ENCODE peak calls at places on chromosomes 16 and 17, in seven cellular contexts. I, F, A, X, O, T and J are unnamed samples.
A peak's percentile ranks its signal among the peaks of the same experiment; 100 is the strongest.

GRCh38 chr16:50407351-50407750 is 38.6 kb upstream of the BRD7 start:
- DNase-seq in A (no peak), T (no peak), F (no peak), X (no peak), I (no peak), O (no peak), J (no peak)

GRCh38 chr16:88353691-88354090 is 29.1 kb upstream of the ZNF469 start:
- DNase-seq in I (no peak), F (no peak), X (no peak), A (no peak), O (no peak), T (no peak), J (no peak)

GRCh38 chr17:1089915-1090314 is 89.9 kb downstream of the ABR start:
- DNase-seq in X (peak; percentile 85), I (no peak), T (no peak), O (no peak), A (no peak), F (no peak), J (peak; percentile 64)

GRCh38 chr17:58415371-58416055 is 1.8 kb downstream of the RNF43 start:
- DNase-seq in T (peak; percentile 38), A (no peak), I (peak; percentile 59), O (peak; percentile 29), F (peak; percentile 34), X (no peak), J (peak; percentile 71)

GRCh38 chr16:10412935-10413601 is 27.2 kb downstream of the ATF7IP2 start:
- DNase-seq in O (no peak), F (no peak), X (no peak), I (no peak), A (no peak), T (no peak), J (no peak)

GRCh38 chr16:52538511-52538910 is 8.4 kb downstream of the TOX3 start:
- DNase-seq in X (no peak), A (no peak), O (no peak), T (no peak), F (no peak), I (no peak), J (no peak)

GRCh38 chr17:2144701-2145100 is 89.8 kb downstream of the HIC1 start:
- DNase-seq in F (no peak), T (no peak), X (no peak), A (no peak), O (no peak), I (no peak), J (no peak)

GRCh38 chr16:78048319-78048718 is 26.0 kb downstream of the CLEC3A start:
- DNase-seq in O (no peak), T (no peak), X (no peak), I (no peak), A (no peak), F (no peak), J (no peak)

GRCh38 chr17:73325527-73325842 is 13.7 kb upstream of the CDC42EP4 start:
- DNase-seq in O (no peak), T (no peak), I (no peak), F (no peak), A (no peak), X (no peak), J (no peak)

GRCh38 chr16:11603331-11603750 is 16.6 kb upstream of the LITAF start:
- DNase-seq in X (no peak), A (no peak), T (no peak), I (no peak), F (no peak), O (no peak), J (no peak)

GRCh38 chr16:1771864-1772361 is 570 bp upstream of the NME3 start:
- DNase-seq in I (no peak), X (no peak), F (no peak), O (peak; percentile 22), A (peak; percentile 55), T (no peak), J (no peak)

GRCh38 chr16:15644306-15644961 is 1.5 kb upstream of the MARF1 start:
- DNase-seq in T (no peak), I (peak; percentile 24), O (no peak), F (peak; percentile 98), X (no peak), A (peak; percentile 18), J (no peak)

GRCh38 chr17:73625975-73626706 is 18.1 kb downstream of the SDK2 start:
- DNase-seq in T (no peak), X (no peak), I (no peak), O (peak; percentile 76), F (peak; percentile 94), A (no peak), J (no peak)

GRCh38 chr16:70737377-70738082 is 51.7 kb upstream of the MTSS2 start:
- DNase-seq in T (no peak), O (peak; percentile 47), I (peak; percentile 52), F (no peak), A (peak; percentile 65), X (peak; percentile 85), J (no peak)

DNA sequence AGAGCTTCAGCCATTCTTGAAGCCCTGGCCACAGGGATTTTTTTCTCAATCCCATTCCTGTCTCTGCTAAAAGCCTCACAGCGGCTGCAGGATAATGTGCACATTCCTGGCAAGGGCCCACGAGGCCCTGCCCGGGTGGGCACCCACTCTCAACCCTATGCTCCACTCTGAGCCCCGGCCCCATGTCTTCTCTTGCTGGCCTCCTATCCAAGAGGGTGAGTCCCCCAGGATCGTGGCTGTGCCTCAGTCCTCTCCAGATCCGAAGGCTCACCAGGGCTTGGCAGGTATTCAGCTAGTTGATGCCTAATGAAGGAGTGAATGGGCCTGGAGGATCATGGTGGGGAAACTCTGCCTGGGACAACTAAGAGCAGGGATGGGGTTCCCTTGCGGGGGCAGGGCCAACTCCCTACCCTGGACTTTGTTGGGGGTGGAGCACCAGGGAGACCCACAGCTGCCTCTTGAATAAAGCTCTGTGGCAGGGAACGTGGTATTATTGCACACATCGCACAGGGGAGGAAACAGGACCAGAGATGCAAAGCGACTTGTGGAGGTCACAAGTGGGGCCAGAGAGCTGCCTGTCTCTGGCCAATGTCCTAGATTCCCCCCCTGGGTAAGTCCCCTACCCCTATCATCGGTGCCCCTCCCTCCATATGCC is 5.4 kb downstream of the ARHGAP27 start:
- DNase-seq in F (no peak), T (no peak), X (no peak), I (no peak), O (no peak), A (no peak), J (no peak)
- H3K4me1 ChIP-seq in F (peaks cover 7% of the 10 kb centered on the region), T (peaks cover 32% of the 10 kb centered on the region), X (peaks cover 23% of the 10 kb centered on the region), I (peaks cover 35% of the 10 kb centered on the region), O (peaks cover 5% of the 10 kb centered on the region), A (peaks cover 36% of the 10 kb centered on the region), J (peaks cover 18% of the 10 kb centered on the region)

DNA sequence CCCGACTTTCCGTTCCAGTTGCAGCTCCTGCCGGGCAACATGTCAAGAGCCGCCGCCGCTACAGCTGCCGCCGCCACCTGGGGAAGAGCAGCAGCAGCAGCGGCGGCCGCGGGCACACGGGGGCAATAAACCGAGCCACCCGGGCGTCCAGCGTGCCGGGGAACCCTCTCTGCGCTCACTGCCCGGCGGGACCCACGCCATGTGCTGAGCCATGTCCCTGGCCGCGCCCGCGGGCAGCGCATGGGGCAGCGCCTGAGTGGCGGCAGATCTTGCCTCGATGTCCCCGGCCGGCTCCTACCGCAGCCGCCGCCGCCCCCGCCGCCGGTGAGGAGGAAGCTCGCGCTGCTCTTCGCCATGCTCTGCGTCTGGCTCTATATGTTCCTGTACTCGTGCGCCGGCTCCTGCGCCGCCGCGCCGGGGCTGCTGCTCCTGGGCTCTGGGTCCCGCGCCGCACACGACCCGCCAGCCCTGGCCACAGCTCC is 439 bp downstream of the HS3ST3B1 start:
- DNase-seq in I (no peak), F (no peak), O (peak; percentile 60), X (no peak), A (peak; percentile 47), T (peak; percentile 25), J (no peak)
- TF ChIP-seq CTCF in I (peak; percentile 6), F (peak; percentile 32), O (no peak), X (no peak), A (peak; percentile 46), T (peak; percentile 15), J (no peak)

GRCh38 chr16:4293181-4293716 is 20.4 kb upstream of the TFAP4 start:
- DNase-seq in O (no peak), T (no peak), F (no peak), I (no peak), A (no peak), X (no peak), J (no peak)

GRCh38 chr16:4291699-4292098 is 18.9 kb upstream of the TFAP4 start:
- DNase-seq in T (no peak), O (no peak), A (no peak), F (no peak), X (no peak), I (no peak), J (no peak)

GRCh38 chr16:4293822-4294457 is 21.1 kb upstream of the TFAP4 start:
- DNase-seq in T (peak; percentile 50), I (no peak), X (peak; percentile 82), O (peak; percentile 91), A (no peak), F (peak; percentile 47), J (peak; percentile 58)

GRCh38 chr16:4288148-4288921 is 15.5 kb upstream of the TFAP4 start:
- DNase-seq in I (peak; percentile 88), O (peak; percentile 83), F (peak; percentile 84), X (peak; percentile 83), T (peak; percentile 86), A (peak; percentile 79), J (peak; percentile 78)

DNA sequence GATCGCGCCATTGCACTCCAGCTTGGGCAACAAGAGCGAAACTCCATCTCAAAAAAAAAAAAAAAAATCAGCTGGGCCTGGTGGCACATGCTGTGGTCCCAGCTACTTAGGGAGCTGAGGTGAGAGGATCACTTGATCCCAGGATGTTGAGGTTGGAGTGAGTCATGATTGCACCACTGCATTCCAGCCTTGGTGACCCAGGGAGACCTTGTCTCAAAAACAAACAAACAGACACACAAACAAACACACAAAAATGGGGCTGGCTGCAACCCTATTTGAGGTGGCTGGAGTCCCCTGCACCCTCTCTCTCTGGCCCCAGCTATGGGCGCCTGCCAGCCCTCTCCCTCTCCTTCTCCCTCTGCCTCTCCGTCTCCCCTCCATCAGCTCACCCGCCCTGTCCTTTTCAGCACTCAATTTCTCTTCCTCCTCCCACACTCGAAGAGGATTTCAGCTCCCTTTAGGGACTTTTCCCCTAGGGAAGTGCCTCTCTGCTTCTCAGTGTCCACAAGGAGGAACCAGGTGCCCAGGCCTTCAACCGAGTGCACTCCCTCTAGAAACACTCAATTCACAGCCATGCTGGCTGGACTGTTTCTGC is 17.5 kb upstream of the TFAP4 start:
- DNase-seq in I (no peak), X (no peak), F (peak; percentile 78), O (peak; percentile 19), T (peak; percentile 63), A (no peak), J (no peak)
- H3K4me1 ChIP-seq in I (peaks cover 10% of the 10 kb centered on the region), X (peaks cover 28% of the 10 kb centered on the region), F (peaks cover 12% of the 10 kb centered on the region), O (peaks cover 26% of the 10 kb centered on the region), T (peaks cover 71% of the 10 kb centered on the region), A (peaks cover 5% of the 10 kb centered on the region), J (peaks cover 17% of the 10 kb centered on the region)

GRCh38 chr17:77354721-77355455 is 214.1 kb downstream of the SEC14L1 start:
- DNase-seq in I (peak; percentile 63), A (no peak), O (no peak), F (peak; percentile 86), T (peak; percentile 66), X (peak; percentile 86), J (peak; percentile 92)

GRCh38 chr17:77356109-77356689 is 215.4 kb downstream of the SEC14L1 start:
- DNase-seq in I (peak; percentile 23), X (peak; percentile 58), T (no peak), A (no peak), F (peak; percentile 39), O (no peak), J (peak; percentile 16)

GRCh38 chr17:77352996-77353395 is 212.2 kb downstream of the SEC14L1 start:
- DNase-seq in T (no peak), A (no peak), I (peak; percentile 1), O (no peak), X (peak; percentile 13), F (no peak), J (peak; percentile 4)

GRCh38 chr17:77353684-77354419 is 213.1 kb downstream of the SEC14L1 start:
- DNase-seq in X (peak; percentile 60), F (no peak), A (no peak), I (peak; percentile 2), O (no peak), T (no peak), J (peak; percentile 53)

GRCh38 chr17:77354420-77354720 is 213.6 kb downstream of the SEC14L1 start:
- DNase-seq in X (no peak), T (no peak), A (no peak), I (no peak), O (no peak), F (no peak), J (no peak)
- TF ChIP-seq CTCF in X (no peak), T (no peak), A (no peak), I (no peak), O (peak; percentile 3), F (no peak), J (no peak)